ENCODE peak calls at places on chromosomes 7 and 10, in ten cellular contexts. L is NCI-H1694; T is EL; E is stimulated activated CD4-positive, alpha-beta T cell treated with anti-CD3 and anti-CD28 coated beads, Interleukin-2, amount 100 ng/mL, for 48 hours; Q is OCI-M1; J is stromal cell of bone marrow; G is T47D; P is left cardiac atrium; S is pancreas; A is mucosa of gallbladder. Z is an unnamed sample.

GRCh38 chr7:75732016-75732521 is 6.7 kb downstream of the HIP1 start:
- DNase-seq in L (no peak), T (no peak), E (no peak), Q (no peak), J (no peak), G (no peak), P (no peak), S (no peak), A (no peak), Z (no peak)

GRCh38 chr10:7942311-7942710 is 112.2 kb upstream of the GATA3 start:
- DNase-seq in L (no peak), T (no peak), E (no peak), Q (no peak), J (no peak), G (no peak), P (no peak), S (no peak), A (no peak), Z (no peak)

GRCh38 chr10:132558516-132559413 is 21.2 kb downstream of the INPP5A start:
- DNase-seq in L (no peak), T (no peak), E (no peak), Q (no peak), J (no peak), G (no peak), P (no peak), S (no peak), A (no peak), Z (no peak)

GRCh38 chr10:119602241-119603095 is 5.7 kb upstream of the TIAL1 start:
- DNase-seq in L (no peak), T (peak; percentile 46), E (peak; percentile 23), Q (peak; percentile 73), J (no peak), G (no peak), P (no peak), S (peak; percentile 24), A (peak; percentile 35), Z (no peak)

GRCh38 chr10:42753126-42753506 is 29.5 kb upstream of the BMS1 start:
- DNase-seq in L (peak; percentile 16), T (peak; percentile 71), E (peak; percentile 77), Q (peak; percentile 64), J (peak; percentile 40), G (peak; percentile 92), P (peak; percentile 85), S (peak; percentile 89), A (peak; percentile 79), Z (peak; percentile 76)

GRCh38 chr10:77974396-77975074 is 48.0 kb upstream of the DLG5 start:
- DNase-seq in L (no peak), T (peak; percentile 25), E (no peak), Q (peak; percentile 10), J (no peak), G (no peak), P (no peak), S (no peak), A (peak; percentile 41), Z (no peak)

GRCh38 chr7:107924841-107925490 is 34.0 kb downstream of the DLD start:
- DNase-seq in L (no peak), T (no peak), E (no peak), Q (no peak), J (no peak), G (no peak), P (no peak), S (no peak), A (no peak), Z (no peak)

GRCh38 chr10:6956562-6956961 is 376.5 kb upstream of the PRKCQ start:
- DNase-seq in L (no peak), T (no peak), E (no peak), Q (no peak), J (no peak), G (no peak), P (no peak), S (no peak), A (no peak), Z (no peak)

GRCh38 chr10:68474021-68474420 is 2.2 kb upstream of the DNA2 start:
- DNase-seq in L (no peak), T (no peak), E (no peak), Q (no peak), J (no peak), G (no peak), P (no peak), S (no peak), A (no peak), Z (no peak)

GRCh38 chr7:12199363-12199762 is 11.7 kb upstream of the TMEM106B start:
- DNase-seq in L (no peak), T (no peak), E (no peak), Q (no peak), J (no peak), G (no peak), P (no peak), S (no peak), A (no peak), Z (no peak)

GRCh38 chr7:50729962-50730361 is 52.7 kb downstream of the GRB10 start:
- DNase-seq in L (no peak), T (peak; percentile 63), E (no peak), Q (no peak), J (peak; percentile 36), G (no peak), P (no peak), S (no peak), A (no peak), Z (no peak)

Z was measured in lower lobe of right lung.